ENCODE peak calls at places on chromosome 5, in seven cellular contexts. P, A, D, E, V, M and W are unnamed samples.
A peak's percentile ranks its signal among the peaks of the same experiment; 100 is the strongest.

GRCh38 chr5:129593525-129593924 is 133.4 kb downstream of the ADAMTS19 start:
- DNase-seq in P (peak; percentile 16), A (peak; percentile 14), D (no peak), E (peak; percentile 1), V (no peak), M (no peak), W (no peak)

GRCh38 chr5:180212363-180213255 is 3.6 kb upstream of the RASGEF1C start:
- DNase-seq in P (no peak), A (no peak), D (no peak), E (no peak), V (no peak), M (no peak), W (no peak)

GRCh38 chr5:603081-603998 is 8.8 kb upstream of the CEP72 start:
- DNase-seq in P (no peak), A (no peak), D (no peak), E (no peak), V (no peak), M (no peak), W (no peak)

GRCh38 chr5:146751054-146751453 is 127.5 kb downstream of the PPP2R2B start:
- DNase-seq in P (no peak), A (peak; percentile 90), D (no peak), E (peak; percentile 88), V (no peak), M (no peak), W (no peak)

GRCh38 chr5:99320461-99320860 is 391.7 kb upstream of the CHD1 start:
- DNase-seq in P (no peak), A (no peak), D (peak; percentile 49), E (no peak), V (no peak), M (no peak), W (no peak)

GRCh38 chr5:53211799-53212198 is 102.2 kb upstream of the MOCS2 start:
- DNase-seq in P (peak; percentile 60), A (peak; percentile 62), D (no peak), E (peak; percentile 49), V (peak; percentile 8), M (no peak), W (no peak)

GRCh38 chr5:115735108-115735998 is 81.1 kb downstream of the CDO1 start:
- DNase-seq in P (no peak), A (no peak), D (peak; percentile 26), E (no peak), V (no peak), M (no peak), W (no peak)

GRCh38 chr5:60453186-60453976 is 246.6 kb downstream of the DEPDC1B start:
- DNase-seq in P (no peak), A (no peak), D (no peak), E (no peak), V (no peak), M (no peak), W (no peak)

GRCh38 chr5:73381587-73382411 is 66.8 kb downstream of the FOXD1 start:
- DNase-seq in P (no peak), A (no peak), D (no peak), E (no peak), V (no peak), M (no peak), W (no peak)

GRCh38 chr5:146329697-146330096 is 8.9 kb upstream of the POU4F3 start:
- DNase-seq in P (no peak), A (no peak), D (no peak), E (no peak), V (no peak), M (no peak), W (no peak)

GRCh38 chr5:108380531-108381021 is 1.3 kb downstream of the FBXL17 start:
- DNase-seq in P (peak; percentile 69), A (peak; percentile 27), D (peak; percentile 75), E (peak; percentile 14), V (no peak), M (peak; percentile 50), W (peak; percentile 58)

GRCh38 chr5:135537271-135537670 is 1.5 kb upstream of the NEUROG1 start:
- DNase-seq in P (no peak), A (no peak), D (no peak), E (no peak), V (no peak), M (no peak), W (no peak)

GRCh38 chr5:10619649-10620048 is 55.8 kb downstream of the ANKRD33B start:
- DNase-seq in P (no peak), A (no peak), D (no peak), E (no peak), V (no peak), M (no peak), W (no peak)

GRCh38 chr5:5978501-5979361 is 399.6 kb downstream of the MED10 start:
- DNase-seq in P (no peak), A (no peak), D (no peak), E (no peak), V (no peak), M (no peak), W (no peak)

GRCh38 chr5:79133657-79134451 is 22.2 kb downstream of the BHMT start:
- DNase-seq in P (peak; percentile 86), A (peak; percentile 82), D (peak; percentile 84), E (peak; percentile 74), V (peak; percentile 74), M (peak; percentile 49), W (peak; percentile 82)

GRCh38 chr5:79136618-79137017 is 25.0 kb downstream of the BHMT start:
- DNase-seq in P (no peak), A (no peak), D (no peak), E (no peak), V (no peak), M (no peak), W (no peak)

GRCh38 chr5:79135790-79136553 is 24.4 kb downstream of the BHMT start:
- DNase-seq in P (no peak), A (no peak), D (no peak), E (no peak), V (no peak), M (no peak), W (no peak)

GRCh38 chr5:79130781-79131180 is 19.2 kb downstream of the BHMT start:
- DNase-seq in P (no peak), A (no peak), D (no peak), E (no peak), V (no peak), M (no peak), W (no peak)

GRCh38 chr5:79133121-79133656 is 21.6 kb downstream of the BHMT start:
- DNase-seq in P (peak; percentile 55), A (peak; percentile 33), D (peak; percentile 52), E (peak; percentile 8), V (peak; percentile 45), M (no peak), W (no peak)
- H3K9ac ChIP-seq in P (peak overlapping the region; percentile 90), A (no peak overlapping the region), D (no peak overlapping the region), E (peak overlapping the region; percentile 75), V (peak overlapping the region; percentile 44), M (no peak overlapping the region), W (peak overlapping the region; percentile 37)

DNA sequence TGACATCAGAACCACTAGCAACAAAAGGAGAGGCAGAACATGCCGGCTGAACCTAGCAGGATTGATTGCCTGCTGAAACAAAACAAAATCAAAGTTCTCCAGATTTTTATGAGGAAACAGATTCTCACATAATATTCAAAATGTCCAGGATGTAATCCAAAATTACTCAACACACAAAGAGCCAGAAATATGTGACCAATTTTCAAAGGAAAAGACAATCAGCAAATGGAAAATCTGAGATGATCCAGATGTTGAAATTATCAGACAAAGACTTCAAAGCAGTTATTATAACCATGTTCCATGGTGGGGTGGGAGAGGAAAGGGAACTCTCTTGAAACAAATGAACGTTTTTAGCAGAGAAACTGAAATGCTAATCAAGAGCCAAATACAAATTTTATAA is 37.7 kb downstream of the UBTD2 start:
- DNase-seq in P (no peak), A (peak; percentile 11), D (no peak), E (no peak), V (no peak), M (no peak), W (no peak)
- H3K4me3 ChIP-seq in P (no peak overlapping the region), A (no peak overlapping the region), D (no peak overlapping the region), E (no peak overlapping the region), V (no peak overlapping the region), M (no peak overlapping the region), W (no peak overlapping the region)

DNA sequence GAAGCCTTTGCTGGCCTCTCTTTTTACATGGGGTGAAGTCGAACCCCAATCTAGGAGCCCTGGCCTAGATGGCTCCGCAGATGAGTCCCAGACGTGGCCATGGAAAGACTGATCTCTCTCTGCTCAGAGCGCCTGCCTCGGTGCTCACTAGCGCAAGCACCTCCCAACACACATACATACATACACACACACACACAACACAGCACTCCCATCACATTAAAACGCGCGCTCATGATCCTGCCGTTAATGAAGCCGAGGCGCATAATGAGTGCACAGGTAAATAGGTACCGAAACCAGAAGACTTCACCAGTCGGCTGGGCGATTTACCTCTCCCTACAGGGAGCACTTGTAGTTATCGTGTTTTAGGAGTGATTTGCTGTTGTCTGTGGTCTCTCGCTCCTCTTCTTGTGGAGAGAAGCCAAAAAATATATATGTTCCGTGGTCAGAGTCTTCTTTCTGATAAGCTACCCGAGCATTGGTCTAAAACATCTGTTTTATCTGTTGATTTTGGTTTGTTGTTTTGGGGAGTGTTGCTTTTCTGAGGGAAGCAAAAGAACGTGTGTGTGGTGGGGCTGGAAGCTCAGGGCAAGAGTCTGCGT is 207.7 kb downstream of the MEF2C start:
- DNase-seq in P (no peak), A (peak; percentile 75), D (no peak), E (peak; percentile 72), V (no peak), M (no peak), W (no peak)
- H3K9ac ChIP-seq in P (no peak overlapping the region), A (no peak overlapping the region), D (no peak overlapping the region), E (peak overlapping the region; percentile 91), V (peak overlapping the region; percentile 53), M (peak overlapping the region; percentile 19), W (no peak overlapping the region)

GRCh38 chr5:172747471-172747870 is 23.5 kb downstream of the DUSP1 start:
- DNase-seq in P (no peak), A (no peak), D (no peak), E (no peak), V (no peak), M (no peak), W (no peak)

GRCh38 chr5:172751761-172752510 is 19.1 kb downstream of the DUSP1 start:
- DNase-seq in P (no peak), A (no peak), D (no peak), E (no peak), V (no peak), M (no peak), W (no peak)

GRCh38 chr5:172748341-172748843 is 22.6 kb downstream of the DUSP1 start:
- DNase-seq in P (peak; percentile 87), A (peak; percentile 76), D (peak; percentile 64), E (peak; percentile 75), V (no peak), M (no peak), W (no peak)

GRCh38 chr5:172749076-172749475 is 21.9 kb downstream of the DUSP1 start:
- DNase-seq in P (no peak), A (no peak), D (no peak), E (no peak), V (no peak), M (no peak), W (no peak)

DNA sequence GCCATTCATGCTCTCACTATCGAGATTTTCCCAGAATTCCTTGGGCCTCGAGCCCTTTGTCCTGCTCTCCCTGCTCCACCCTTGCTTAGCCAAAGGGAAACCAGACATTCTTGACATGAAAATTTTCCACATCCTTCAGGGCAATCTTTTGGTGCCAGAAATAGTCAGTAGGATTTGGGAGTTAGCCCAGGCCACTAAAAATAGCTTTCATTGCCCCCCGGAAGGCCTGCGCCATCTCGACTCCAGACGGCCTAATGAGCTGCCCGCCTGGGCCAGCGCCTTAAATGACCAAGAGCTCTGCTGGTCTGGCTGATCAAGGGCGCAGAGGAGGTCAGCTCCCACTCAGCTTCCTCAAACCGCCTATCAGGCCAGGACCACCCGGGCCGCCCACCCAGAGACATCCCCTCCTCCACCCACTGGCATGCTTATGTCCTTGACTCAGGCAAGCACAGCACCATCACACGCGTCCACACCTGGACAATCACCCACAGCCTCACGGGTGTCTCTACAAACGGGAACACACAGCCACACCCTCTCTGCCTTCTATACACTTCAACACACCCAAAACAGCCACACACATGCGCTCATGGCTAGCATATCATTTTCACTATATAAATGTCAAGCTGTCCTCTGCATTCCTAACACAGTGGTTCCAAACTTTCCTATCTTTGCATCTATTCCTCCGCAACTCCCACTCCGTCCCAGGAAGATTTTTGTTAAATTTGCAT is 20.9 kb downstream of the DUSP1 start:
- DNase-seq in P (no peak), A (peak; percentile 57), D (no peak), E (peak; percentile 55), V (no peak), M (no peak), W (no peak)
- H3K4me3 ChIP-seq in P (no peak overlapping the region), A (no peak overlapping the region), D (no peak overlapping the region), E (no peak overlapping the region), V (no peak overlapping the region), M (no peak overlapping the region), W (no peak overlapping the region)